ENCODE peak calls at places on chromosome 1, in six cellular contexts. G is endodermal cell, A is pancreas, S is esophagus muscularis mucosa, E is H9, L is right atrium auricular region. D is an unnamed sample.

GRCh38 chr1:175075572-175076568 is 8.2 kb downstream of the TNN start:
- DNase-seq in S (peak), A (no peak), E (peak), G (peak), L (no peak), D (no peak)

GRCh38 chr1:26959722-26960624 is at the start of gene KDF1:
- DNase-seq in S (no peak), A (peak), G (peak), E (peak), L (no peak), D (no peak)

GRCh38 chr1:97174039-97174704 is 452.6 kb downstream of the PTBP2 start:
- DNase-seq in G (no peak), E (no peak), S (no peak), L (no peak), A (no peak), D (no peak)

GRCh38 chr1:234170622-234171021 is 202.6 kb upstream of the COA6 start:
- DNase-seq in G (no peak), S (peak), L (no peak), E (no peak), A (no peak), D (no peak)

GRCh38 chr1:63299387-63299786 is 23.0 kb upstream of the FOXD3 start:
- DNase-seq in L (no peak), A (no peak), S (no peak), G (no peak), E (no peak), D (no peak)

GRCh38 chr1:96329121-96329520 is 392.5 kb upstream of the PTBP2 start:
- DNase-seq in L (no peak), E (no peak), S (no peak), A (no peak), G (no peak), D (no peak)

GRCh38 chr1:25695066-25695990 is 78.7 kb downstream of the MAN1C1 start:
- DNase-seq in G (peak), L (peak), A (peak), S (peak), E (peak), D (no peak)

GRCh38 chr1:71049951-71050598 is 2.5 kb upstream of the PTGER3 start:
- DNase-seq in A (no peak), G (peak), S (no peak), L (no peak), E (no peak), D (no peak)

GRCh38 chr1:233327938-233328660 is 575 bp downstream of the MAP3K21 start:
- DNase-seq in L (no peak), S (no peak), E (peak), G (peak), A (peak), D (no peak)

GRCh38 chr1:4772294-4773010 is 118.0 kb downstream of the AJAP1 start:
- DNase-seq in G (no peak), S (no peak), L (no peak), E (no peak), A (no peak), D (no peak)

GRCh38 chr1:112767646-112768045 is 52.5 kb upstream of the PPM1J start:
- DNase-seq in L (no peak), E (no peak), A (no peak), S (no peak), G (no peak), D (no peak)

GRCh38 chr1:27116210-27116609 is 38.7 kb downstream of the SLC9A1 start:
- DNase-seq in S (no peak), E (no peak), G (no peak), L (no peak), A (no peak), D (no peak)

GRCh38 chr1:19210772-19211549 is 895 bp upstream of the UBR4 start:
- DNase-seq in S (no peak), A (no peak), L (peak), G (no peak), E (no peak), D (no peak)

GRCh38 chr1:226549937-226550670 is 1.5 kb downstream of the STUM start:
- DNase-seq in A (peak), S (no peak), E (peak), G (peak), L (no peak), D (peak)

GRCh38 chr1:226549094-226549936 is 751 bp downstream of the STUM start:
- DNase-seq in E (peak), L (no peak), G (peak), A (no peak), S (no peak), D (no peak)

GRCh38 chr1:226552061-226552460 is 3.5 kb downstream of the STUM start:
- DNase-seq in S (no peak), E (no peak), G (no peak), A (no peak), L (no peak), D (no peak)

GRCh38 chr1:226551299-226551698 is 2.7 kb downstream of the STUM start:
- DNase-seq in L (no peak), S (no peak), G (no peak), A (peak), E (no peak), D (no peak)

GRCh38 chr1:226550671-226551041 is 2.1 kb downstream of the STUM start:
- DNase-seq in L (no peak), E (no peak), S (no peak), G (no peak), A (no peak), D (no peak)
- H3K27ac ChIP-seq in L (no peak), E (no peak), S (no peak), G (no peak), A (no peak), D (no peak)

DNA sequence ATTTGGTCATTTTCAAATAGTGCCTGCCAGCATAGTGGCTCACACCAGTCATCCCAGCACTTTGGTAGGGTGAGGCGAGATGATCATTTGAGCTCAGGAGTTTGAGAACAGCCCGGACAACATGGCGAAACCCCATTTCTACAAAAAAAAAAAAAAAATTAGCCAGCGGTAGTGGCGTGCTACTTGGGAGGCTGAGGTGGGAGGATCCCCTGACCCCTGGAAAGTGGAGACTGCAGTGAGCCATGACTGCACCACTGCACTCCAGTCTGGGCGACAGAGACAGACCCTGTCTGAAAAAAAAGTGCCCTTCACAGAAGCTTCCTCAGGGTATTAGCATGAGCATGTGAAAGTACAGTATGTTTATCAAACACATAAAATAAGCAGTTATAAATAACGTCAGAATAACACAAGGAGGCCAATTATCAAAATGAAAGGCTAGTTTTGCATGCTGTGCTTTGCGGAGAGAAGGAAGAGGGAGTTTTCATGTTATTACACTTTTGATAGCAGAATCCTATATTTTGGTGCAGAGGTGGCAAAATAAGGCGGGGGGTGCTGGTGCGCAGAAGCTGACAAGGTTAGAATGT is 785 bp upstream of the METTL13 start:
- DNase-seq in A (no peak), S (no peak), L (no peak), G (no peak), E (no peak), D (no peak)
- H3K27ac ChIP-seq in A (peak), S (peak), L (peak), G (peak), E (peak), D (peak)

DNA sequence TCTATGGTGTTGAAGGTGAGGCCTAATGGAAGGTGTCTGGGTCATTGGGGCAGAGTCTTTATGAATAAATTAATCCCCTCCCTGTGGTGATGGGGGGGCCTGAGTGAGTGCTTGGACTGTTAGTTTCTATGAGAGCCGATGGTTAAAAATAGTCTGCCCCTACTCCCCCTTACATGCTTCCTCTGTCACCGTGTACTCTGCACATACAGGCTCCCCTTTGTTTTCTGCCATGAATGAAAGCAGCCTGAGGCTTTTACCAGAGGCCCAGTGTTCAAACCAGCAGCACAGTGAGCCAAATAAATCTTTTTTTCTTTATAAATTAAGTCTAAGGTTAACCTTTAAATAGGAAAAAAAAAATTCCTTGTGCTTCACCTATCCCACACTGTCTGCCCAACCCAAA is 657.0 kb downstream of the AMY1C start:
- DNase-seq in E (no peak), L (no peak), G (no peak), S (no peak), A (no peak), D (no peak)
- H3K27ac ChIP-seq in E (no peak), L (no peak), G (no peak), S (no peak), A (no peak), D (no peak)

GRCh38 chr1:37633950-37634553 is 640 bp downstream of the RSPO1 start:
- DNase-seq in G (peak), A (no peak), E (no peak), L (no peak), S (no peak), D (no peak)
- H3K27ac ChIP-seq in G (no peak), A (no peak), E (no peak), L (no peak), S (no peak), D (no peak)

GRCh38 chr1:61046434-61046833 is 35.9 kb upstream of the NFIA start:
- DNase-seq in S (no peak), E (no peak), L (no peak), A (no peak), G (no peak), D (no peak)

GRCh38 chr1:61043010-61043820 is 39.1 kb upstream of the NFIA start:
- DNase-seq in A (peak), G (peak), L (peak), S (peak), E (peak), D (peak)

GRCh38 chr1:61047061-61047460 is 35.3 kb upstream of the NFIA start:
- DNase-seq in S (no peak), E (no peak), L (no peak), G (no peak), A (no peak), D (no peak)

DNA sequence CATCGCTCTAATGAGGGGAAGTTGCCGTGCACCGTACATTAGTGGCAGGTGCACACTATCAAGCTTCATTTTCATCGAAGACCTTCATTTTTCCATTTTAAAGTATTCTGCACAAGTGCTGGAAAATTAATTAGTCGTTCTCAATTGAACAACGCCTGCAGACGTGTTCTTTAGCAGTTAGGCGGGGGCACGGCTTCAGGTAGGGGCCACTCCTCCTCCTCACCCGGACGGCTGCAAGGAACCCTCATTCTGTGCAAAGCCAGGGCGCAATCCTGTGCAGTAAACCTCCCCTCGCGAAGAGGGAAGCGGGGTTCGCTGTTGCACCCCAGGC is 39.7 kb upstream of the NFIA start:
- DNase-seq in G (no peak), S (no peak), L (no peak), E (no peak), A (no peak), D (no peak)
- H3K27ac ChIP-seq in G (no peak), S (peak), L (peak), E (no peak), A (no peak), D (no peak)

GRCh38 chr1:39672551-39672947 is 642 bp upstream of the NT5C1A start:
- DNase-seq in E (peak), S (no peak), A (no peak), G (peak), L (no peak), D (no peak)
- H3K27ac ChIP-seq in E (no peak), S (no peak), A (no peak), G (no peak), L (peak), D (no peak)

GRCh38 chr1:21295059-21295401 is 4.8 kb upstream of the ECE1 start:
- DNase-seq in L (no peak), S (no peak), E (no peak), G (no peak), A (no peak), D (no peak)
- H3K27ac ChIP-seq in L (peak), S (no peak), E (no peak), G (no peak), A (no peak), D (no peak)

DNA sequence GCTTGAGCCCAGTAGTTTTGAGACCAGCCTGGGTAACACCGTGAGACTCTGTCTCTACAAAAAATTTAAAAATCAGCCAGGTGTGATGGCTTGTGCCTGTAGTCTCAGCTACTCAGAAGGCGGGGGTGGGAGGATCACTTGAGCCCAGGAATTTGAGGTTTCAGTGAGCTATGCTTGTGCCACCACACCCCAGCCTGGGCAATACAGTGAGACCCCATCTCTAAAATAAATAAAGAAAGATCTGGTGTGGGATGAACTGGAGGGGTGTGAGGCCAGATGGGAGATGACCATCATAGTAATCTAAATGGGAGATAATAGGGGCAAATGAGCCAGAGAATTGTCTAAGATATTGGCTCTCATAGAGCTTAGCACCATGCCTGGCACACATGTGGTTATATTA is 60.1 kb upstream of the TRABD2B start:
- DNase-seq in E (no peak), S (no peak), L (no peak), G (no peak), A (no peak), D (no peak)
- H3K27ac ChIP-seq in E (no peak), S (no peak), L (no peak), G (no peak), A (no peak), D (no peak)

DNA sequence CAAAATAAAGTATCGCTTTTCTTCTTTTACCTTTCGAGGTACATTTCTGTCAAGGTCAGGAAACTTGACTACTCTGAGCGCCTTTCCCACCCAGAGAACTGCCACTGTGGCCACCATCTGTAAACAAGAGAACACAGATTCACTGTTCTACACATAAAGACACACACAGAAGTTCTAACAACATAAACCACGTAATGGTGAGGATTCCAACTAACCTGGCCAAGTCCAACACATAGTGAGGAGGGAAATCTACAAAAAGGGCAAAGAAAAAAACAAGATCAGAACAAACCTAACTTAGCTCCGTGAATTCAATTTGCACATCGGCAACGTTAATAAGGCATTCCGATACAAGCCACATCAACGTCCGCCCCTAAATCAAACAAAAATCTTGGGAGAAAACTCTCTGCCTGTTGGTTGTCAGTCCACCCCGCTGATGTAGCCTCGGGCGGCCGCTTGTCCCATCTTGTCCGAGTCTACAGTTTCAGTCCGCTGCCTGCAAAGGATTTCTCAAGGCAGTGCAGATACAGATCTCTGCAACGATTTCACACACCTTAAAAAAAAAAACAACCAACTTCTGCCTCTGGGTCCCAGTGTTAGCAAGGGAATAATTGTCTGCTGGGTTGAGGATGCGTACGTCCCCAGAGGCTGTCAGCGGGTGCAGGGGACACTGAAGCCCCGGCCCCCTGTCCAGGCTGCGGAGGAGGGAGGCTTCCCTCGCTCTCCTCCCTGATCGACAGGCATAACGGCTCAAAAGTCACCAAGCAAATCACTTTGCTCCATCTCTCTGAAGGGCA is 1.0 kb downstream of the SLC35D1 start:
- DNase-seq in L (no peak), A (peak), E (peak), S (no peak), G (peak), D (no peak)
- H3K27ac ChIP-seq in L (peak), A (peak), E (no peak), S (peak), G (peak), D (peak)

D was measured in substantia nigra.